ENCODE peak calls at places on chromosome X, in seven cellular contexts. J is HCT116, P is mammary epithelial cell, B is IMR-90, L is heart right ventricle, F is PC-9, A is fibroblast of lung. W is an unnamed sample.

GRCh38 chrX:97039363-97040029 is 155.8 kb downstream of the RPA4 start:
- DNase-seq in L (no peak), A (peak; percentile 66), P (peak; percentile 9), J (no peak), B (peak; percentile 26), F (no peak), W (no peak)

GRCh38 chrX:39508300-39508692 is 589.5 kb downstream of the BCOR start:
- DNase-seq in F (no peak), B (no peak), A (no peak), J (no peak), L (no peak), P (no peak), W (no peak)

GRCh38 chrX:127558811-127559210 is 493.4 kb downstream of the ACTRT1 start:
- DNase-seq in L (no peak), J (no peak), P (no peak), F (no peak), B (no peak), A (no peak), W (no peak)

GRCh38 chrX:126770179-126770578 is 49.4 kb upstream of the PRR32 start:
- DNase-seq in A (no peak), J (no peak), L (no peak), P (peak; percentile 1), B (no peak), F (no peak), W (no peak)

GRCh38 chrX:40107291-40108083 is 9.7 kb upstream of the BCOR start:
- DNase-seq in J (peak; percentile 77), B (no peak), P (no peak), F (peak; percentile 64), A (no peak), L (peak; percentile 64), W (no peak)

GRCh38 chrX:41116948-41117347 is 31.7 kb downstream of the USP9X start:
- DNase-seq in P (peak; percentile 28), A (no peak), L (no peak), J (no peak), B (no peak), F (no peak), W (no peak)

GRCh38 chrX:149248073-149248625 is 257.0 kb downstream of the IDS start:
- DNase-seq in B (no peak), P (peak; percentile 16), L (no peak), J (no peak), F (no peak), A (no peak), W (no peak)

GRCh38 chrX:115988825-115989224 is 181.7 kb upstream of the AGTR2 start:
- DNase-seq in J (no peak), A (no peak), P (no peak), L (no peak), F (no peak), B (no peak), W (no peak)

GRCh38 chrX:133933316-133933715 is 52.1 kb downstream of the GPC3 start:
- DNase-seq in J (no peak), L (no peak), A (no peak), F (no peak), P (no peak), B (no peak), W (no peak)

GRCh38 chrX:70436380-70436779 is 8.3 kb upstream of the DLG3 start:
- DNase-seq in B (no peak), P (no peak), L (no peak), F (no peak), J (no peak), A (peak; percentile 9), W (no peak)

DNA sequence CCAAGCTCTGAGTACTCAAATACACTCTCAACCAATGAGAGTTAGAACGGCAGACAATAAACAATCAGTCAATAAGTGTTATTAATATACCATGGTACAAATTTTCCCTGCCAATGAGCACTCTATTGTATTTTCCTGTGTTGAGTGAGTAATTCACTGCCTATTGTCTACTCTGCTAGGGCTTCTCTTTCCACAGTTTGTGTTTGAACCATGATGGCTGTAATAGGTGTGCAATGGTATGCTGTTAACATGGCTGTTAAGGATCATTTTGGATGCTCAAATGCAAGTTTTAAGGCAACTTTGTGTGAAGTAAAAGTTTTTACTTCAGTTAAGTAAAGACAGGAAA is 41.2 kb downstream of the RPS6KA3 start:
- DNase-seq in L (no peak), F (no peak), A (no peak), P (no peak), J (no peak), B (no peak), W (no peak)
- H3K27ac ChIP-seq in L (no peak overlapping the region), F (no peak overlapping the region), A (no peak overlapping the region), P (no peak overlapping the region), J (no peak overlapping the region), B (no peak overlapping the region), W (no peak overlapping the region)

GRCh38 chrX:107733686-107734085 is 41.9 kb downstream of the TSC22D3 start:
- DNase-seq in B (no peak), P (no peak), A (no peak), F (no peak), L (no peak), J (no peak), W (no peak)
- H3K4me1 ChIP-seq in B (peaks cover 7% of the 10 kb centered on the region), P (peaks cover 9% of the 10 kb centered on the region), A (no peaks in the 10 kb centered on the region), F (peaks cover 78% of the 10 kb centered on the region), L (peaks cover 56% of the 10 kb centered on the region), J (peaks cover 26% of the 10 kb centered on the region), W (peaks cover 21% of the 10 kb centered on the region)

DNA sequence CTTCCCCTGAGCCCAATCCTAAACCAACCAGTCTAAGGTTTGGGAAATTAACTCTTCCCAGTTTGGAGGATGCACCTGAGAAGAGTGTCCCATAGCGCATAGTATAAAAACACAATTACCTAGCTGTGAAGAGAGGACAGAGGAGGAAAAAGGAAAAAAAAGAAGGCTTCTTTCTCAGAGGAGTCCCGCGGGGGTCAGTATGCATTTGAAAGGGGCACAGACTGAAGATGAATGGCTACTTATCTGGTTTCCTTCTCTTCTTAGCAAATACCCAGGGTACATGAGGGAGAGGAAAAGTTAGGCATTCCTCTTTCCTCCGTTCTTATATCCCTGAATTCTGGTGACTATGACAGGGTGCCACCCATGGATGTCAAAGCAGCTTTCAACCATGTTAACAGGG is 96.9 kb downstream of the TMEM47 start:
- DNase-seq in L (no peak), P (no peak), J (no peak), F (no peak), A (no peak), B (no peak), W (no peak)
- H3K27ac ChIP-seq in L (no peak overlapping the region), P (peak overlapping the region; percentile 3), J (no peak overlapping the region), F (no peak overlapping the region), A (no peak overlapping the region), B (no peak overlapping the region), W (no peak overlapping the region)

GRCh38 chrX:153728095-153728494 is 3.4 kb downstream of the ABCD1 start:
- DNase-seq in B (no peak), J (no peak), F (no peak), L (no peak), P (no peak), A (no peak), W (no peak)
- H3K4me1 ChIP-seq in B (peaks cover 15% of the 10 kb centered on the region), J (peaks cover 44% of the 10 kb centered on the region), F (peaks cover 57% of the 10 kb centered on the region), L (peaks cover 52% of the 10 kb centered on the region), P (peaks cover 25% of the 10 kb centered on the region), A (peaks cover 10% of the 10 kb centered on the region), W (peaks cover 28% of the 10 kb centered on the region)

GRCh38 chrX:53511302-53511701 is 77.1 kb upstream of the HSD17B10 start:
- DNase-seq in J (no peak), P (no peak), F (no peak), A (no peak), L (no peak), B (no peak), W (no peak)
- H3K27ac ChIP-seq in J (no peak overlapping the region), P (no peak overlapping the region), F (no peak overlapping the region), A (no peak overlapping the region), L (no peak overlapping the region), B (no peak overlapping the region), W (no peak overlapping the region)

GRCh38 chrX:135435139-135435922 is 13.6 kb downstream of the SMIM10L2A start:
- DNase-seq in F (no peak), A (no peak), P (no peak), J (no peak), L (no peak), B (no peak), W (no peak)

GRCh38 chrX:135437867-135438733 is 16.4 kb downstream of the SMIM10L2A start:
- DNase-seq in P (no peak), F (no peak), B (no peak), A (no peak), L (no peak), J (no peak), W (no peak)

GRCh38 chrX:135436966-135437866 is 15.5 kb downstream of the SMIM10L2A start:
- DNase-seq in B (no peak), L (no peak), F (no peak), J (no peak), A (no peak), P (no peak), W (no peak)

GRCh38 chrX:135435933-135436332 is 14.2 kb downstream of the SMIM10L2A start:
- DNase-seq in J (no peak), B (no peak), A (no peak), P (no peak), F (no peak), L (no peak), W (no peak)

DNA sequence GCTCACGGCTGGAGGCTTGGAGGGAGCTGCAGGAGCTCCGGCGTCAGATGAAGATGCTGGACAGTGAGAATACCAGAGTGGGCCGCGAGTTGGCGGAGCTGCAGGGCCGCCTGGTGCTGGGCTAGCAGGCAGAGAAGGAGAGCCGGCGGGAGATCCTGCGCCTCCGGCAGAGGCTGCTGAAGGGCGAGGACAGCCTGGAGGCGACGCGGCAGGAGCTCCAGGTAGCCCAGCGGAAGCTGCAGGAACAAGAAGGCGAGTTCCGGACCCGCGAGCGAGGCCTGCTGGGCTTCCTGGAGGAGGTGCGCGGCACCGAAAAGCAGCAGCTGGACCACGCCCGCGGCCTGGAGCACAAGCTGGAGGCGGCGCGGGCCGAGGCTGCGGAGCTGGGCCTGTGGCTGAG is 14.7 kb downstream of the SMIM10L2A start:
- DNase-seq in A (no peak), B (no peak), L (no peak), F (no peak), P (no peak), J (no peak), W (no peak)
- H3K4me1 ChIP-seq in A (no peaks in the 10 kb centered on the region), B (no peaks in the 10 kb centered on the region), L (no peaks in the 10 kb centered on the region), F (no peaks in the 10 kb centered on the region), P (no peaks in the 10 kb centered on the region), J (no peaks in the 10 kb centered on the region), W (no peaks in the 10 kb centered on the region)

GRCh38 chrX:1480082-1480785 is 27.5 kb upstream of the ASMTL start:
- DNase-seq in A (no peak), P (no peak), F (no peak), L (no peak), J (no peak), B (no peak), W (peak; percentile 5)
- H3K27ac ChIP-seq in A (no peak overlapping the region), P (no peak overlapping the region), F (no peak overlapping the region), L (no peak overlapping the region), J (no peak overlapping the region), B (no peak overlapping the region), W (no peak overlapping the region)

GRCh38 chrX:10618911-10619310 is 1.5 kb downstream of the MID1 start:
- DNase-seq in J (no peak), A (peak; percentile 30), F (no peak), B (no peak), P (no peak), L (no peak), W (no peak)
- H3K4me1 ChIP-seq in J (peaks cover 83% of the 10 kb centered on the region), A (peaks cover 2% of the 10 kb centered on the region), F (peaks cover 36% of the 10 kb centered on the region), B (peaks cover 12% of the 10 kb centered on the region), P (peaks cover 3% of the 10 kb centered on the region), L (no peaks in the 10 kb centered on the region), W (peaks cover 27% of the 10 kb centered on the region)

GRCh38 chrX:151975228-151975593 is 735 bp upstream of the GABRE start:
- DNase-seq in B (no peak), P (no peak), L (no peak), A (no peak), F (no peak), J (no peak), W (no peak)
- H3K27ac ChIP-seq in B (no peak overlapping the region), P (no peak overlapping the region), L (peak overlapping the region; percentile 78), A (no peak overlapping the region), F (no peak overlapping the region), J (no peak overlapping the region), W (no peak overlapping the region)

W was measured in SJSA1.